ENCODE peak calls at places on chromosomes 3 and 15, in four cellular contexts. One of them, this sample, is unnamed.

GRCh38 chr3:132598181-132598580 is 1.1 kb downstream of the ACKR4 start:
- DNase-seq in WTC11: no peak
- DNase-seq in K562: no peak
- DNase-seq in HepG2: no peak
- DNase-seq in this sample: no peak

GRCh38 chr3:60053518-60054265 is 1003.9 kb upstream of the CFAP20DC start:
- DNase-seq in HepG2: no peak
- DNase-seq in WTC11: no peak
- DNase-seq in K562: peak
- DNase-seq in this sample: no peak

GRCh38 chr3:52299815-52300611 is 12.4 kb downstream of the GLYCTK start:
- DNase-seq in WTC11: peak
- DNase-seq in HepG2: peak
- DNase-seq in K562: peak
- DNase-seq in this sample: no peak

GRCh38 chr3:115498421-115498820 is 124.9 kb upstream of the GAP43 start:
- DNase-seq in K562: no peak
- DNase-seq in WTC11: no peak
- DNase-seq in HepG2: no peak
- DNase-seq in this sample: no peak

GRCh38 chr15:42858540-42858939 is 62.0 kb downstream of the TTBK2 start:
- DNase-seq in HepG2: no peak
- DNase-seq in K562: no peak
- DNase-seq in WTC11: no peak
- DNase-seq in this sample: no peak

GRCh38 chr3:195876297-195877031 is 31.9 kb downstream of the TNK2 start:
- DNase-seq in WTC11: no peak
- DNase-seq in K562: peak
- DNase-seq in HepG2: no peak
- DNase-seq in this sample: no peak

GRCh38 chr3:73498764-73499622 is 125.7 kb downstream of the PDZRN3 start:
- DNase-seq in WTC11: no peak
- DNase-seq in HepG2: no peak
- DNase-seq in K562: no peak
- DNase-seq in this sample: no peak

GRCh38 chr15:92839696-92840095 is 60.4 kb upstream of the CHD2 start:
- DNase-seq in K562: no peak
- DNase-seq in HepG2: no peak
- DNase-seq in WTC11: no peak
- DNase-seq in this sample: no peak

GRCh38 chr3:127915115-127915936 is at the start of gene KBTBD12:
- DNase-seq in HepG2: no peak
- DNase-seq in WTC11: peak
- DNase-seq in K562: no peak
- DNase-seq in this sample: no peak

GRCh38 chr3:129628169-129628522 is 21.7 kb upstream of the PLXND1 start:
- DNase-seq in WTC11: no peak
- DNase-seq in K562: no peak
- DNase-seq in HepG2: no peak
- DNase-seq in this sample: no peak

GRCh38 chr3:155070932-155071387 is 9.2 kb upstream of the MME start:
- DNase-seq in K562: no peak
- DNase-seq in WTC11: no peak
- DNase-seq in HepG2: no peak
- DNase-seq in this sample: no peak

GRCh38 chr3:4866841-4867240 is 112.4 kb upstream of the BHLHE40 start:
- DNase-seq in HepG2: no peak
- DNase-seq in K562: no peak
- DNase-seq in WTC11: no peak
- DNase-seq in this sample: no peak

GRCh38 chr15:100601158-100601557 is 826 bp downstream of the LINS1 start:
- DNase-seq in K562: peak
- DNase-seq in WTC11: no peak
- DNase-seq in HepG2: no peak
- DNase-seq in this sample: peak

GRCh38 chr15:27648359-27648758 is 450.8 kb downstream of the OCA2 start:
- DNase-seq in K562: no peak
- DNase-seq in HepG2: no peak
- DNase-seq in WTC11: no peak
- DNase-seq in this sample: no peak

GRCh38 chr3:9503283-9503682 is 50.3 kb downstream of the LHFPL4 start:
- DNase-seq in HepG2: peak
- DNase-seq in WTC11: peak
- DNase-seq in K562: peak
- DNase-seq in this sample: peak

GRCh38 chr15:68440136-68440535 is 8.2 kb upstream of the ITGA11 start:
- DNase-seq in K562: no peak
- DNase-seq in WTC11: no peak
- DNase-seq in HepG2: no peak
- DNase-seq in this sample: no peak

GRCh38 chr3:145368748-145369147 is 792.2 kb downstream of the PLOD2 start:
- DNase-seq in K562: no peak
- DNase-seq in WTC11: no peak
- DNase-seq in HepG2: no peak
- DNase-seq in this sample: no peak

GRCh38 chr15:80615361-80615736 is 79.8 kb upstream of the ABHD17C start:
- DNase-seq in K562: no peak
- DNase-seq in HepG2: no peak
- DNase-seq in WTC11: no peak
- DNase-seq in this sample: no peak

GRCh38 chr3:60076307-60076706 is 1026.5 kb upstream of the CFAP20DC start:
- DNase-seq in WTC11: no peak
- DNase-seq in K562: no peak
- DNase-seq in HepG2: no peak
- DNase-seq in this sample: no peak

GRCh38 chr15:65330934-65331645 is 26.6 kb downstream of the RNU5B-1 start:
- DNase-seq in HepG2: no peak
- DNase-seq in WTC11: no peak
- DNase-seq in K562: no peak
- DNase-seq in this sample: no peak

GRCh38 chr15:22956257-22956979 is 23.8 kb downstream of the CYFIP1 start:
- DNase-seq in HepG2: no peak
- DNase-seq in K562: no peak
- DNase-seq in WTC11: no peak
- DNase-seq in this sample: no peak

GRCh38 chr15:78730955-78731354 is 80.3 kb downstream of the ADAMTS7 start:
- DNase-seq in HepG2: no peak
- DNase-seq in K562: no peak
- DNase-seq in WTC11: no peak
- DNase-seq in this sample: no peak

GRCh38 chr3:46840491-46840890 is 22.8 kb downstream of the MYL3 start:
- DNase-seq in K562: no peak
- DNase-seq in HepG2: no peak
- DNase-seq in WTC11: no peak
- DNase-seq in this sample: no peak

GRCh38 chr3:69842789-69843188 is 103.5 kb downstream of the MITF start:
- DNase-seq in K562: no peak
- DNase-seq in HepG2: no peak
- DNase-seq in WTC11: no peak
- DNase-seq in this sample: no peak

GRCh38 chr3:48859188-48859587 is 11.5 kb upstream of the PRKAR2A start:
- DNase-seq in HepG2: no peak
- DNase-seq in K562: no peak
- DNase-seq in WTC11: no peak
- DNase-seq in this sample: no peak

GRCh38 chr3:42179110-42179725 is 86.8 kb downstream of the CCK start:
- DNase-seq in HepG2: peak
- DNase-seq in K562: peak
- DNase-seq in WTC11: peak
- DNase-seq in this sample: peak

GRCh38 chr3:136078421-136079364 is 113.2 kb downstream of the PPP2R3A start:
- DNase-seq in HepG2: peak
- DNase-seq in WTC11: no peak
- DNase-seq in K562: peak
- DNase-seq in this sample: no peak

GRCh38 chr3:29901097-29901496 is 620.2 kb downstream of the RBMS3 start:
- DNase-seq in WTC11: no peak
- DNase-seq in HepG2: no peak
- DNase-seq in K562: no peak
- DNase-seq in this sample: no peak

GRCh38 chr3:193711523-193711963 is 118.5 kb downstream of the OPA1 start:
- DNase-seq in K562: no peak
- DNase-seq in HepG2: peak
- DNase-seq in WTC11: no peak
- DNase-seq in this sample: no peak

GRCh38 chr3:87088984-87089841 is 98.3 kb upstream of the VGLL3 start:
- DNase-seq in WTC11: peak
- DNase-seq in K562: no peak
- DNase-seq in HepG2: no peak
- DNase-seq in this sample: no peak

DNA sequence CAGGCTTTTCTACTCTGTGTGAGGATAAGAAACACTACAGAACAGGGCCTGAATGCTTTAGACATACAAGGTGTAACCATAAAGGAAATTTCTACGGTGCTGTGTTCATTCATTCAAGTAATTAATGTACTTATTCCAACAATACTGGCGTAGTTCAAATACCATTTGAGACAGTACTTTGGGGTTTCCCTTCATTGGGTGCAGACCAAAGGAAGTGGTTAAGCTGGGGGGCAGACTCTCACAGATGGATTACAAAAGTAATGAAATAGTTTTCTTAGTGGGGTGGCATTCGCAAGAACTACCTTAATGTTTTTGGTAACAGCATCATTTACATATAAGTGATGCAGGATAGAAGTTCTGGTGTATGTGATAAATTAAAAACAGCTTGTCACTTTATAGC is 65.9 kb downstream of the BTD start:
- DNase-seq in HepG2: no peak
- DNase-seq in WTC11: no peak
- DNase-seq in K562: no peak
- DNase-seq in this sample: no peak
- TF ChIP-seq ELF4 in HepG2: no peak
- TF ChIP-seq ELF4 in WTC11: no peak
- TF ChIP-seq ELF4 in K562: no peak
- TF ChIP-seq ELF4 in this sample: no peak

DNA sequence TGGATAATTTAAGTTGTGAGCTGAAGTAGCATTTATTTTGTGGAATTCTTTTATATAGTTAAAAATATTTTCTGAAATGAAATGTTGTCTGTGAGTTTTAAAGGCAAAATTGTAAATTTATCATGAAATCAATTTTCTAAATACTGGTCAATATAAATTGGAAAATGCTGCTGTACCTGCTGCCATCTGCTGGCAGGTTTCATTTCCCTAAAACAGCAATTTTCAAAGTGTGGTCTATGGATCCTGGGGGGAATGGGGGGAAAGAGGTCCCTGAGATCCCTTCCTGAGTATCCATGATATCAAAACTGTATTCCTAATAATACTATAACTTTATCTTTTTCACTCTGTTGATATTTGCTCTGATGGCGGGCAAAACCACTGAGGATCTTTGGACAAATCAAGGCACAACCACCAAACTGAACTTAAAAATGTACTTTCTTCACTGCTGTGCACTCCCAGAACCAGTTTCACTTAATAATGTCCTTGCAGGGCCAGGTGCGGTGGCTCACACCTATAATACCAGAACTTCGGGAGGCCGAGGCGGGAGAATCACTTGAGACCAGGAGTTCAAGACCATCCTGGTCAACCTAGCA is 17.2 kb upstream of the CCR4 start:
- DNase-seq in WTC11: peak
- DNase-seq in HepG2: no peak
- DNase-seq in K562: no peak
- DNase-seq in this sample: no peak
- TF ChIP-seq ELF4 in WTC11: no peak
- TF ChIP-seq ELF4 in HepG2: no peak
- TF ChIP-seq ELF4 in K562: no peak
- TF ChIP-seq ELF4 in this sample: no peak

DNA sequence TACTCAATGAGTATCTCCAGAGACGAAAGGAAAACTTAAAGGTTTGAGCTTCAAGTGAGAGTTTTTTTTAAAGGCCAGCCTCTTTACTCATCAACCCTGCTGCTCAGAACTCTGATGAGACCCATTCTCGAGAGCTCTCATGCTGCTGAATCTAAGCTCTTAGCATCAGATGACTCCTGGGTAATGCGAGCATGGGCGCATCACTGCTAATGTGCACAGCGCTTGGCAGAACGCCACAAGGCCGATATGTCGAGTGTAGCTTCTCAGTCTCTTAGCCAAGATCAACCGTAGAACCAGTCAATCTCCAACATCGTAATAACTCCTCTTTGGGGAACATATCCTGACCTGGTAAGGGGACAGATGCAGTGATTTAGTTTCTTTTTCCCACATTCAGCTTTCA is 195.2 kb upstream of the C2CD4B start:
- DNase-seq in HepG2: no peak
- DNase-seq in K562: no peak
- DNase-seq in WTC11: no peak
- DNase-seq in this sample: no peak
- TF ChIP-seq ELF4 in HepG2: no peak
- TF ChIP-seq ELF4 in K562: no peak
- TF ChIP-seq ELF4 in WTC11: no peak
- TF ChIP-seq ELF4 in this sample: no peak

GRCh38 chr15:75051711-75052110 is 28.3 kb downstream of the PPCDC start:
- DNase-seq in WTC11: no peak
- DNase-seq in HepG2: no peak
- DNase-seq in K562: no peak
- DNase-seq in this sample: no peak

GRCh38 chr15:75053748-75054125 is 30.3 kb downstream of the PPCDC start:
- DNase-seq in HepG2: no peak
- DNase-seq in K562: no peak
- DNase-seq in WTC11: no peak
- DNase-seq in this sample: no peak

GRCh38 chr15:75056036-75056435 is 32.6 kb downstream of the PPCDC start:
- DNase-seq in K562: no peak
- DNase-seq in WTC11: no peak
- DNase-seq in HepG2: no peak
- DNase-seq in this sample: no peak

GRCh38 chr15:75052972-75053747 is 29.8 kb downstream of the PPCDC start:
- DNase-seq in K562: no peak
- DNase-seq in HepG2: peak
- DNase-seq in WTC11: no peak
- DNase-seq in this sample: no peak

GRCh38 chr15:75054172-75054897 is 30.9 kb downstream of the PPCDC start:
- DNase-seq in HepG2: no peak
- DNase-seq in K562: no peak
- DNase-seq in WTC11: no peak
- DNase-seq in this sample: no peak
- TF ChIP-seq ELF4 in HepG2: no peak
- TF ChIP-seq ELF4 in K562: no peak
- TF ChIP-seq ELF4 in WTC11: no peak
- TF ChIP-seq ELF4 in this sample: no peak

GRCh38 chr3:15206662-15207576 is 873 bp downstream of the CAPN7 start:
- DNase-seq in K562: no peak
- DNase-seq in WTC11: no peak
- DNase-seq in HepG2: peak
- DNase-seq in this sample: peak
- TF ChIP-seq ELF4 in K562: no peak
- TF ChIP-seq ELF4 in WTC11: peak
- TF ChIP-seq ELF4 in HepG2: peak
- TF ChIP-seq ELF4 in this sample: no peak